ENCODE peak calls at places on chromosomes 11 and 22, in six cellular contexts. One of them, this sample, is unnamed.

GRCh38 chr11:110087820-110088534 is 5.2 kb upstream of the ZC3H12C start:
- DNase-seq in CD8-positive, alpha-beta T cell: no peak
- DNase-seq in heart right ventricle: no peak
- DNase-seq in AG09309: no peak
- DNase-seq in fibroblast of the aortic adventitia: peak; percentile 40
- DNase-seq in epithelial cell of proximal tubule: peak; percentile 83
- DNase-seq in this sample: peak; percentile 70

GRCh38 chr11:101686514-101686913 is 102.7 kb upstream of the TRPC6 start:
- DNase-seq in CD8-positive, alpha-beta T cell: no peak
- DNase-seq in heart right ventricle: no peak
- DNase-seq in AG09309: peak; percentile 34
- DNase-seq in fibroblast of the aortic adventitia: no peak
- DNase-seq in epithelial cell of proximal tubule: peak; percentile 30
- DNase-seq in this sample: peak; percentile 50

GRCh38 chr22:28269277-28269676 is 350.2 kb upstream of the PITPNB start:
- DNase-seq in CD8-positive, alpha-beta T cell: no peak
- DNase-seq in heart right ventricle: no peak
- DNase-seq in AG09309: no peak
- DNase-seq in fibroblast of the aortic adventitia: no peak
- DNase-seq in epithelial cell of proximal tubule: no peak
- DNase-seq in this sample: no peak

GRCh38 chr11:19868281-19868821 is 155.7 kb downstream of the NAV2 start:
- DNase-seq in CD8-positive, alpha-beta T cell: no peak
- DNase-seq in heart right ventricle: no peak
- DNase-seq in AG09309: peak; percentile 81
- DNase-seq in fibroblast of the aortic adventitia: peak; percentile 98
- DNase-seq in epithelial cell of proximal tubule: no peak
- DNase-seq in this sample: no peak

GRCh38 chr11:62427630-62428233 is 8.9 kb downstream of the SCGB1A1 start:
- DNase-seq in CD8-positive, alpha-beta T cell: no peak
- DNase-seq in heart right ventricle: no peak
- DNase-seq in AG09309: no peak
- DNase-seq in fibroblast of the aortic adventitia: peak; percentile 57
- DNase-seq in epithelial cell of proximal tubule: no peak
- DNase-seq in this sample: no peak

GRCh38 chr22:24165673-24166072 is 15.6 kb upstream of the SUSD2 start:
- DNase-seq in CD8-positive, alpha-beta T cell: no peak
- DNase-seq in heart right ventricle: no peak
- DNase-seq in AG09309: no peak
- DNase-seq in fibroblast of the aortic adventitia: no peak
- DNase-seq in epithelial cell of proximal tubule: no peak
- DNase-seq in this sample: no peak

GRCh38 chr22:37243402-37244113 is 511 bp downstream of the RAC2 start:
- DNase-seq in CD8-positive, alpha-beta T cell: peak; percentile 42
- DNase-seq in heart right ventricle: no peak
- DNase-seq in AG09309: no peak
- DNase-seq in fibroblast of the aortic adventitia: no peak
- DNase-seq in epithelial cell of proximal tubule: no peak
- DNase-seq in this sample: no peak

GRCh38 chr11:19838994-19839768 is 126.5 kb downstream of the NAV2 start:
- DNase-seq in CD8-positive, alpha-beta T cell: no peak
- DNase-seq in heart right ventricle: no peak
- DNase-seq in AG09309: no peak
- DNase-seq in fibroblast of the aortic adventitia: no peak
- DNase-seq in epithelial cell of proximal tubule: peak; percentile 79
- DNase-seq in this sample: peak; percentile 48

GRCh38 chr22:16912281-16912680 is 87.1 kb upstream of the XKR3 start:
- DNase-seq in CD8-positive, alpha-beta T cell: no peak
- DNase-seq in heart right ventricle: no peak
- DNase-seq in AG09309: no peak
- DNase-seq in fibroblast of the aortic adventitia: no peak
- DNase-seq in epithelial cell of proximal tubule: no peak
- DNase-seq in this sample: no peak

DNA sequence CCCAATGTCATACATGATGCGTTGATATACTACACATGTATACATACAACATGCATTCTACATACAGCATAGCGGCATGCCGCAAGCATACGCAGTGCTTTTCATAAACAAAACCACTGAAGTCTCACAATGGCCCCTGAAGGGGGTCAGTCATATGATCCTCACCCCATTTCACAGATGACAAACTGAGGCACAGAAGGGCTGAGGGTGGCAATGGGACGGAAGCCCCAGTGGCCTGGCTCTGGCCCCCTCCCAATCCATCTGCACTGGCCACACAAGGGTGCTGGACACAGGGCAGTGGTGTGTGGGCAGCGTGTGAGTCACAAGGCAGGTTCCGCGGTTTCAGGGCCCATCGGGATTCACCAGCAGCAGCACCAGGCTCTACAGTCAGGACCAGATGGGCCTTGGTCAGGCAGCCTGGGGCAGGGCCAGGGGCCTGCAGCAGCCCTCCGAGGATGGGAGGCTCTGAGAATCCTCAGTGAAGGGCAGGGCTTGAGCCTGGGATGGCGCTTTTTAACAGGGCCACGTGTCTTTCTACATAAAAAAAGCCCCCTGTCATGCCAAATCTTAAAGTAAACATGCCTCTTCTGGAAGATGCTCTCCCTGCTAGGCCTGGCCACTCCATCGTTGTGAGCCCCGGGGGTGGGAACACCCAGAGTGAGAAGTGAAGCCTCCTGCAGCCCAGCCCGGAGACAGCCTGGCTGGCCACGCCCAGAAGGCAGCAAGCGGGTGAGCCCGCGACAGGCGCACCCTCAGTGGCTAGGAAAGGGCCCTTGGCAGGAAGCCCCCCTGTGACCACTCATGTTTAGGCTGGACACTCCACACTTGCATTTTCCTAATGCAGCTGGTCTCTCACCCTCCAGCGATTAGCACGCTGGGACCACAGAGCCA is 206.5 kb downstream of the CTTN start:
- DNase-seq in CD8-positive, alpha-beta T cell: no peak
- DNase-seq in heart right ventricle: no peak
- DNase-seq in AG09309: no peak
- DNase-seq in fibroblast of the aortic adventitia: no peak
- DNase-seq in epithelial cell of proximal tubule: no peak
- DNase-seq in this sample: no peak
- H3K4me3 ChIP-seq in CD8-positive, alpha-beta T cell: no peak overlapping the region
- H3K4me3 ChIP-seq in heart right ventricle: no peak overlapping the region
- H3K4me3 ChIP-seq in AG09309: no peak overlapping the region
- H3K4me3 ChIP-seq in fibroblast of the aortic adventitia: no peak overlapping the region
- H3K4me3 ChIP-seq in epithelial cell of proximal tubule: no peak overlapping the region
- H3K4me3 ChIP-seq in this sample: no peak overlapping the region

DNA sequence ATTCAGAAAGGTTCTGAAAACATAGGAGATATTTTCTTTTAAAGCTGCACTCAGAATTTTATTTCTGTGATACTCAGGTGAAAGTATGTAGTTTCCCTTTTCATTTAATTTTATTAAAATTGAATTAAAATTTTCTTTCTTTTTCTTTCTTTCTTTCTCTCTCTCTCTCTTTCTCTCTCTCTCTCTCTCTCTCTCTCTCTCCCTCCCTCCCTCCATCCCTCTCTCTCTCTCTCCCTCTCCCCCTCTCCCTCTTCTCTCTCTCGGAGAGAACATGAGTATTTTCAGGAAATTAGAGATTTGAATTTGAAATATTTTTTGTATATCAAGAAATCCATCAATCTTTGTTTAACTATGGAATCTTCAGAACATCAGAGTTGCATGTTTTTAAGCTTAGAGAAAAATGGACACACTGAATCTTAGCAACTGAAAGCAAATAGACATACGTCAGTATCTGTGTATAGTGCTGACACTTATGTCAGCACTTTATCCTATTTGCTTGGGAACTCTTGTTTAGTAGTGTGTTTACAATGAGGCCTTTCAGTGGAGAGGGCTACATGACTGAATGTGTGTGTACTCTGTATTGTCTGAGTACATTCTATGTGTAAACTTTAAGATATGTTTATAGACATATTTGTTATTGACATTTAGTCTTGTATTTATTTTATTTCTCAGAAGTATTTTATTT is 44.5 kb downstream of the PDE3B start:
- DNase-seq in CD8-positive, alpha-beta T cell: no peak
- DNase-seq in heart right ventricle: no peak
- DNase-seq in AG09309: no peak
- DNase-seq in fibroblast of the aortic adventitia: no peak
- DNase-seq in epithelial cell of proximal tubule: no peak
- DNase-seq in this sample: no peak
- TF ChIP-seq CTCF in CD8-positive, alpha-beta T cell: no peak
- TF ChIP-seq CTCF in heart right ventricle: no peak
- TF ChIP-seq CTCF in AG09309: no peak
- TF ChIP-seq CTCF in fibroblast of the aortic adventitia: no peak
- TF ChIP-seq CTCF in epithelial cell of proximal tubule: no peak
- TF ChIP-seq CTCF in this sample: no peak

DNA sequence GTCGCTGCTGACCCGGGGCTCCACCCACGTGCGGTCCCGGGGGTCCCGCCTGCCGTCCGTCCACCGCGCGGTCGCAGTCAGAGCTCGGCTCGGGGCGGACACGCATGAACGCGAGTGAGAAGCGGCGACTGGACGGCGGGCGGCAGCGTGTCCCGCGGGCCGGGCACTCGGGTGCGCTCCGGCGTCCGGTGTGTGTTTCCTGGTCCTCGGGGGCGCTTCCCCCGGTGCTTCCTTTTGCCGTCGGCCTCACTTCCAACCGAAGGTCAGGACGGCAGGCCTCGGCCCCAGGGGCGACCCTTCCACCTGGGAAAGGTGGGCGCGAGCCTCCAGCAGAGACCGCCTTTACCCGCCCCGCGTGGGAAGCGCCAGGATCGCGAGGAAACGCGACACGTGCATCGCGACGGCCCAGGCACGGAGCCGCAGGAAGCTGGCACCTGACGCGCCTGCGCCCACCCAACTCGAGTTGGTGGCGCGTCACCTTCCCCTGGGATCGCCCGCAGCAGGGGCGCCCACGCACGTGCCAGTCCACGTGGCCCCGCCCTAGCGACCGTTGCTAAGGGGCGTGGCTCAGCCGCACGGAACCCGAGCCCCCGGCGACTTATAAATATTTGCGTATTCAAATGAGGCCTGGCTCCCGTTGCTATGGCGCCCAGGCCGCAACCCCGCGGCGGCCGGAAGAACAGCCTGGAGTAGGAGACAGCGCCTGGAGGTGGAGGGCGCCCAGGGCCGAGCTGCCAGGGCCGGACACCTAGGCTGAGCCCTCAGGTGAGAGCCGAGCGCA is at the start of gene LRRC56:
- DNase-seq in CD8-positive, alpha-beta T cell: peak; percentile 89
- DNase-seq in heart right ventricle: peak; percentile 80
- DNase-seq in AG09309: no peak
- DNase-seq in fibroblast of the aortic adventitia: peak; percentile 38
- DNase-seq in epithelial cell of proximal tubule: no peak
- DNase-seq in this sample: peak; percentile 49
- H3K4me3 ChIP-seq in CD8-positive, alpha-beta T cell: peak within 1 kb of the TSS; percentile 52
- H3K4me3 ChIP-seq in heart right ventricle: peak within 1 kb of the TSS; percentile 4
- H3K4me3 ChIP-seq in AG09309: peak within 1 kb of the TSS; percentile 21
- H3K4me3 ChIP-seq in fibroblast of the aortic adventitia: peak within 1 kb of the TSS; percentile 25
- H3K4me3 ChIP-seq in epithelial cell of proximal tubule: peak within 1 kb of the TSS; percentile 74
- H3K4me3 ChIP-seq in this sample: peak within 1 kb of the TSS; percentile 60

DNA sequence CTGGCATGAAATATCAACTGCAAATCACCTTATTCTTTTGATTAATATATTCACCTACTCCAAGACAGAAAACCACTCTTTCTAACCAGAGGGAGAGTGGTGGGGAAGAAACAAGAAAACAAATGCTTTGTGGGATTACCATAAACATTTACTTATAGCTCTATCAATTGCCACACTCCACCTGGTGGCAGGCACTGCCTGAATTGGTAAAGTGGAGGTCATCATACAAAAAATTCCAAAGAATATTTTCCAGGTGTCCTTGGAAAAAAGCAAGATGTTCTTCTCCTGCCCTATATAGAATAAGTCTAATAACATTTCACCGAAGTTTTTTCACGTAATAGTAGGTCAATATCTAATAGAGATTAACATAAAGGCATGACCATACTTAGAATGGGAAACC is 45.3 kb downstream of the PHF21A start:
- DNase-seq in CD8-positive, alpha-beta T cell: no peak
- DNase-seq in heart right ventricle: no peak
- DNase-seq in AG09309: no peak
- DNase-seq in fibroblast of the aortic adventitia: no peak
- DNase-seq in epithelial cell of proximal tubule: no peak
- DNase-seq in this sample: no peak
- TF ChIP-seq CTCF in CD8-positive, alpha-beta T cell: no peak
- TF ChIP-seq CTCF in heart right ventricle: no peak
- TF ChIP-seq CTCF in AG09309: peak; percentile 14
- TF ChIP-seq CTCF in fibroblast of the aortic adventitia: peak; percentile 31
- TF ChIP-seq CTCF in epithelial cell of proximal tubule: peak; percentile 37
- TF ChIP-seq CTCF in this sample: no peak